ENCODE peak calls at places on chromosome 11, in nine cellular contexts. R, D, U, M, H, V, N, A and C are unnamed samples.

GRCh38 chr11:80096736-80097135 is 655.9 kb upstream of the TENM4 start:
- DNase-seq in U (no peak), M (no peak), N (no peak), D (no peak), R (no peak), H (no peak), A (no peak), V (no peak), C (no peak)

GRCh38 chr11:65058419-65059054 is at the start of gene NAALADL1:
- DNase-seq in V (no peak), M (no peak), R (no peak), A (peak), D (no peak), H (no peak), N (no peak), U (no peak), C (no peak)

GRCh38 chr11:106302416-106302815 is 225.0 kb downstream of the AASDHPPT start:
- DNase-seq in N (no peak), U (no peak), V (no peak), M (no peak), D (no peak), A (no peak), R (no peak), H (no peak), C (no peak)

GRCh38 chr11:76663912-76664440 is 6.6 kb downstream of the LRRC32 start:
- DNase-seq in N (peak), D (no peak), R (peak), V (no peak), U (no peak), M (no peak), A (no peak), H (no peak), C (no peak)

GRCh38 chr11:48091426-48092102 is 111.2 kb downstream of the PTPRJ start:
- DNase-seq in D (no peak), A (no peak), R (no peak), V (no peak), U (no peak), H (no peak), N (no peak), M (no peak), C (no peak)

GRCh38 chr11:108886608-108887007 is 221.7 kb downstream of the DDX10 start:
- DNase-seq in A (no peak), V (no peak), R (no peak), H (peak), M (no peak), N (no peak), U (no peak), D (no peak), C (no peak)

GRCh38 chr11:34899633-34900016 is 16.6 kb downstream of the APIP start:
- DNase-seq in V (no peak), M (no peak), H (no peak), A (no peak), N (no peak), D (no peak), R (no peak), U (no peak), C (no peak)

GRCh38 chr11:75462117-75462653 is 29.2 kb upstream of the KLHL35 start:
- DNase-seq in V (no peak), H (no peak), M (no peak), N (no peak), R (no peak), U (no peak), D (no peak), A (no peak), C (no peak)

GRCh38 chr11:2674681-2675131 is 25.1 kb downstream of the KCNQ1OT1 start:
- DNase-seq in U (no peak), N (peak), V (peak), H (no peak), A (no peak), M (no peak), R (peak), D (no peak), C (no peak)

GRCh38 chr11:126457817-126458216 is 102.3 kb downstream of the ST3GAL4 start:
- DNase-seq in V (no peak), R (no peak), H (no peak), M (no peak), U (no peak), D (no peak), A (no peak), N (no peak), C (no peak)

GRCh38 chr11:21810650-21811049 is 382.2 kb upstream of the ANO5 start:
- DNase-seq in V (no peak), A (peak), D (no peak), M (no peak), H (no peak), R (no peak), U (no peak), N (no peak), C (no peak)

GRCh38 chr11:69144719-69145365 is 10.9 kb upstream of the SMIM38 start:
- DNase-seq in A (no peak), H (no peak), D (no peak), V (no peak), R (no peak), N (no peak), U (no peak), M (no peak), C (no peak)

GRCh38 chr11:117851091-117851490 is 25.4 kb downstream of the FXYD6 start:
- DNase-seq in A (no peak), H (no peak), V (no peak), U (no peak), R (peak), D (no peak), N (no peak), M (no peak), C (no peak)

GRCh38 chr11:110092577-110093406 is at the start of gene ZC3H12C:
- DNase-seq in D (peak), N (peak), V (peak), H (peak), M (peak), U (peak), A (peak), R (peak), C (peak)

GRCh38 chr11:69643646-69644045 is 2.7 kb downstream of the CCND1 start:
- DNase-seq in H (no peak), N (peak), R (no peak), U (no peak), D (no peak), M (no peak), V (no peak), A (no peak), C (no peak)

DNA sequence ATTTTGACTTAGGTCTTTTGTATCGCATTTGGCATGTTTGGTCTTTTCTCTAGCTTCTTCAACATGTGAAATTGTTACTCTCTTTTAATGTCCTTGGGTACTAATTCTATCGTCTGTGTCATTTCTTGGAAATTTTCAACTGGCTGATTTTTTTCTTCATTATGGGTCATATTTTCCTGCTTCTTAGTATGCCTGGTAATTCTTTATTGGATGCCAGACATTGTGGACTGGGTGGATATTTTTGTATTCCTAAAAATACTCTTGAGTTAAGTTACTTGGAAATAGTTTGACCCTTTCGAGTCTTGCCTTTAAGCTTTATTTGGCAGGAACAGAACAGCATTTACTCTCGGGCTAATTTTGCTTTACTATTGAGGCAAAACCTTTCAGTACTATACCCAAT is 140.1 kb downstream of the ETS1 start:
- DNase-seq in V (no peak), H (no peak), M (no peak), R (no peak), A (no peak), D (no peak), N (no peak), U (no peak), C (no peak)
- TF ChIP-seq POLR2A in V (no peak), H (no peak), M (no peak), R (no peak), A (no peak), D (no peak), N (no peak), U (no peak), C (no peak)

GRCh38 chr11:15775797-15776196 is 580.5 kb downstream of the SOX6 start:
- DNase-seq in R (no peak), V (no peak), H (no peak), D (no peak), N (no peak), U (no peak), M (no peak), A (no peak), C (no peak)

GRCh38 chr11:15774021-15774862 is 582.1 kb downstream of the SOX6 start:
- DNase-seq in A (no peak), U (no peak), D (no peak), M (no peak), V (no peak), N (no peak), R (no peak), H (no peak), C (no peak)

GRCh38 chr11:15775051-15775541 is 581.2 kb downstream of the SOX6 start:
- DNase-seq in H (no peak), R (no peak), M (no peak), N (no peak), U (no peak), A (no peak), V (no peak), D (no peak), C (no peak)

GRCh38 chr11:15779518-15779917 is 576.8 kb downstream of the SOX6 start:
- DNase-seq in M (no peak), A (no peak), N (no peak), H (no peak), D (no peak), U (no peak), R (no peak), V (no peak), C (no peak)

DNA sequence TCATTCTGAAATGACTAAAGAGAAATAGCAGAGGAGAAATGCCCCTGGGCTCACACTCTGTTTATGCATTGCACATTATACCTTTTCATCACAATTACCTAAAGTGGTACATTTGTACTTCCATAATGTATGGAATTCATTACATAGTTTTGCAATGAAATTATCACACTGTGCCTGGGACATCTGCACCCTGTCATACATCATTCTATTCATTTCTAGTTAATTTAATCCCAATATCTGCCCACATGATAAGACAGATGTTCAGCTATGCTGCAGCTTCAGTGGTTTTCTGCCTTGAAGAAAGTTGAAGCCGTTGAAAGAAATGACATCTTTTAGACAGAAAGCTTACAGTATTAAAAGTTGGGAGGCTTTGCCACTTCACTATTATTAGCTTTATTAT is 580.0 kb downstream of the SOX6 start:
- DNase-seq in A (no peak), R (no peak), N (no peak), U (no peak), D (no peak), M (no peak), H (no peak), V (no peak), C (no peak)
- TF ChIP-seq POLR2AphosphoS5 in A (no peak), R (no peak), N (no peak), U (no peak), D (no peak), M (no peak), H (no peak), V (no peak), C (no peak)

GRCh38 chr11:62556872-62557631 is 10.4 kb upstream of the AHNAK start:
- DNase-seq in D (no peak), M (no peak), U (no peak), R (no peak), N (no peak), V (no peak), H (no peak), A (no peak), C (no peak)
- TF ChIP-seq POLR2A in D (no peak), M (no peak), U (no peak), R (no peak), N (no peak), V (no peak), H (no peak), A (no peak), C (no peak)

GRCh38 chr11:816433-816779 is 2.3 kb upstream of the PNPLA2 start:
- DNase-seq in D (no peak), H (no peak), N (no peak), A (no peak), U (no peak), M (no peak), V (no peak), R (no peak), C (no peak)
- TF ChIP-seq POLR2AphosphoS5 in D (no peak), H (no peak), N (no peak), A (no peak), U (no peak), M (no peak), V (no peak), R (no peak), C (no peak)

GRCh38 chr11:1573077-1573846 is 1.2 kb upstream of the DUSP8 start:
- DNase-seq in A (no peak), D (no peak), U (no peak), M (peak), H (no peak), R (peak), V (no peak), N (no peak), C (no peak)
- TF ChIP-seq POLR2A in A (no peak), D (no peak), U (no peak), M (no peak), H (no peak), R (no peak), V (no peak), N (no peak), C (no peak)

DNA sequence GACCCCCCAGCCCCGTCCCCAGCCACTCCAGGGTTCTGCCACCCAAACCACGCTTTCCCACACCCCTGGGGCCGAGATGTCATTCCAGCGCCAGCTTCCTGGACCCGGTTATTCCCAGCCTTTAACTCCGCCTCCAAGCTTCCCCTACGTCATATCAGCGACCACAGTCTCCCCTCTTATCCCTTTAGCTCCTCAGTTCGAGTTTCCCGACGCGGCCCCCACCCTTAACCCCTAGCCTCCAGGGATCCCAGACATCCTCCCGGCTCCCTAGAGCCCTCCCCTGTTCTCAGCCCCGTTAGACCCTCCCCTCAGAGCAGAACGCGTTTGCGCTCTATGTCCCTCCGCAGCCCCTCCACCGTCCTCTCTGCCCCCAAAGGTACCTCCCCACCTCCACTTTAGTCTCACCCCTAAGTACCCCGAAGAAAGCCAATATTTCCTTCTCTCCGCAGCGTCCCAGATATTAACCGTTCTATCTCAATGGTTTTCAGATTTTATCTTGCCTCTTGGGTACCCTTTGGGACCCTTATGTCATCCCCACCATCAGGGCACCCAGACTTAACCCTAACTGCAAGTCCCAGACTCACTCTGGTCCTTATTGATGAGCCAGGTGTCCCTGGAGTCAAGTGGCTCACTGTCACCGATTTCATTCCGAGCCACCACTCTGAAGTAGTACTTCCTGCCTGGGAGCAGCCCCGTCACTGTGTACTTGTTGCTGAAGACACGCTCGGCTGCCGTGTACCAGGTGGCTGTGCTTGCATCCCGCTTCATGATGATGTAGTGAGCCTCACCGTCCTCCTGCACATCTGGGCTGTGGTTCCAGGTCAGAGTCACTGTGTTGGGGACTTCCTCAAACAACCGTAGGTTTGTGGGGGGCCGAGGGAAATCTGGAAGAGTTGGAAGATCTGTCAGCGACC is 8.0 kb downstream of the TMEM86A start:
- DNase-seq in M (no peak), R (peak), U (no peak), V (peak), H (peak), N (no peak), A (no peak), D (peak), C (no peak)
- TF ChIP-seq POLR2AphosphoS5 in M (no peak), R (peak), U (no peak), V (no peak), H (no peak), N (no peak), A (no peak), D (no peak), C (no peak)